ENCODE peak calls at places on chromosomes 2 and 18, in seven cellular contexts. Q, S, N, F, X, A and T are unnamed samples.
A peak's percentile ranks its signal among the peaks of the same experiment; 100 is the strongest.

GRCh38 chr2:74862268-74862964 is 28.5 kb downstream of the HK2 start:
- DNase-seq in F (no peak), A (no peak), X (no peak), N (no peak), S (no peak), Q (no peak), T (no peak)

GRCh38 chr18:67199993-67200617 is 316.4 kb downstream of the DSEL start:
- DNase-seq in A (no peak), S (peak; percentile 1), F (no peak), Q (peak; percentile 52), X (peak; percentile 22), N (peak; percentile 78), T (peak; percentile 21)

GRCh38 chr2:19711470-19712372 is 190.1 kb downstream of the TTC32 start:
- DNase-seq in S (peak; percentile 62), N (peak; percentile 98), A (no peak), X (peak; percentile 98), F (no peak), Q (peak; percentile 34), T (peak; percentile 89)

GRCh38 chr2:42937171-42937875 is 144.9 kb upstream of the HAAO start:
- DNase-seq in X (no peak), Q (peak; percentile 35), S (no peak), A (no peak), F (no peak), N (no peak), T (no peak)

GRCh38 chr2:121832372-121832771 is 76.9 kb downstream of the TSN start:
- DNase-seq in N (no peak), S (no peak), X (no peak), F (no peak), Q (no peak), A (no peak), T (no peak)

GRCh38 chr2:194319222-194319992 is 1337.6 kb upstream of the SLC39A10 start:
- DNase-seq in N (no peak), X (no peak), F (no peak), A (no peak), Q (peak; percentile 33), S (no peak), T (no peak)

GRCh38 chr18:7305416-7305815 is 74.5 kb downstream of the LRRC30 start:
- DNase-seq in A (no peak), N (no peak), S (no peak), F (no peak), Q (no peak), X (no peak), T (no peak)

GRCh38 chr2:197209742-197210408 is 100.7 kb downstream of the ANKRD44 start:
- DNase-seq in S (no peak), A (no peak), F (no peak), N (no peak), Q (peak; percentile 30), X (no peak), T (no peak)

GRCh38 chr2:162029287-162029901 is 44.6 kb downstream of the DPP4 start:
- DNase-seq in N (peak; percentile 77), A (no peak), X (no peak), Q (no peak), F (peak; percentile 42), S (peak; percentile 13), T (no peak)

GRCh38 chr2:225027061-225027762 is 15.1 kb downstream of the DOCK10 start:
- DNase-seq in F (no peak), X (no peak), S (no peak), Q (peak; percentile 62), A (peak; percentile 37), N (no peak), T (no peak)

GRCh38 chr2:165277295-165277694 is 38.1 kb downstream of the SCN2A start:
- DNase-seq in N (peak; percentile 25), F (no peak), Q (no peak), X (no peak), S (no peak), A (no peak), T (no peak)

GRCh38 chr2:199259671-199260070 is 198.1 kb downstream of the SATB2 start:
- DNase-seq in X (no peak), S (no peak), Q (no peak), A (no peak), F (no peak), N (no peak), T (no peak)

GRCh38 chr2:199261936-199262335 is 195.8 kb downstream of the SATB2 start:
- DNase-seq in F (no peak), N (no peak), Q (no peak), A (no peak), S (no peak), X (no peak), T (no peak)

GRCh38 chr2:199258291-199258690 is 199.4 kb downstream of the SATB2 start:
- DNase-seq in S (no peak), N (no peak), F (no peak), A (no peak), Q (peak; percentile 37), X (no peak), T (no peak)

DNA sequence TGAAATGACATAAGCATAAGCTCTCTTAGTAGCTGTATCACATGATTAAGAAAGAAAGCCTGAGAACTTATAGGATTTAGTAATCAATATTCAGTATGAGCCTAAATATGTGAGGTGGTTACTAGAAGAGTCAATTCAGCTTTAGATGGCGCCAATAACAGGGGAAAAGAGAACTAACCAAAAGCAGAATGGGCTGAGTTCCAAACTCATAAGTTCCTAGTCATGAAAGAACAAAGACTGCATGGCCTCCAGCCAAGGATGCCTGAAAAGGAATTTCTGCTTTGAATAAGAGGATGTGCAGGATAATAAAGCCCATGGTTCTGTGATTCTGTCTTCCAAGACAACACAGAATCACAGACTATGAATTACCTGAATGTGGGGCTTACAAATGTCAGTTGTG is 196.5 kb downstream of the SATB2 start:
- DNase-seq in F (no peak), S (no peak), N (peak; percentile 95), X (peak; percentile 15), A (no peak), Q (no peak), T (peak; percentile 72)
- TF ChIP-seq CTCF in F (no peak), S (no peak), N (peak; percentile 4), X (no peak), A (no peak), Q (no peak), T (no peak)

DNA sequence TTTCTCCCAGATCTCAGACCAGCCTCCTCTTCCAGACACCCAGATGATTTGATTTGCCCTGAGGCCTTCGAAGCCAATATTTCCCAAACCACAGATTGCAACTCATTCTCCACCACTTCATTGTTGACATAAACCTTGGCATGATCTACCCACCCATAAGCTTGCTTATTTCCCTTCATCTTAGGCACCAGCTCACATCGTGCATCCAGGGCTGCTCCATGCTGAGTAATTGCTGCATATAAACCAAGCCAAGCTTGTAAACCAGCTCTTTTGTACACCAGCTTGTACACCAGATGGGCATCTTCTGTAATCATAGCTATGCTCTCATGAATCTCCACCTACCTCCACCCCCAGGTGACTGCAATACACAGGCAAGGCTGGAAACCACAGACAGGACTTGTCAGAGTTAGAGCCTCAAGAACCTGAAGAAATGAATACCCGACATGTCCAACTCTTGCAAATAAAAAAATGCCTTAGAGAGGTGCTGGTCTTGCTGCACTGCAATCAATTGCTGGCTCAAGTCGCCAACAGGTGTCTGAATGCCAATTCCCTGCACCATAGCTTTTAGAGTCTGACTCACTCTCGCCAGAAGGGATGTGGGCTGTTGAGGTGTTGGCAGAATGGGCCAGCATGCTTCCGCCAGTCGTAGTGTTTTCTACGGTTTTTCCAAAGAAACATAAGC is 31.5 kb downstream of the TRABD2A start:
- DNase-seq in F (no peak), X (no peak), N (peak; percentile 15), A (no peak), S (no peak), Q (no peak), T (peak; percentile 32)
- H3K4me3 ChIP-seq in F (no peak overlapping the region), X (no peak overlapping the region), N (no peak overlapping the region), A (no peak overlapping the region), S (no peak overlapping the region), Q (no peak overlapping the region), T (no peak overlapping the region)

DNA sequence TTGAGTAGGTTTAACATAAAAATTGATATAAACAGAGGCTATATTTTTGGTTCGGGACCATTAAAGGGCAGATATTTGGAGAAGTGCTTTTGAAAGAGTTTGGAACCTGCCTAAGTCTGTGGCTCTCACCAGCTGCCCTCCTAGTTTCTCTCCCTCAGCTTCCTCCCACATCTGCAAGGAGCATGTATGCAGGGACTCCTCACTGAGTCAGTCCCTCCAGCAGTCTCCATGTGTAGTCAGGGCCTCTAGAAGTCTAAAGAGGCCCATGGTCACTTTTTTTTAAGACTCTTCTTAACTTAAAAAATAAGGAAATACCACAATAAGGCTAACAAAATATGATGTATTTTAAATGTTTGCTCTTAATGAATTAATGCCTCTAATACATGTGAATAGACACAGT is 220.0 kb upstream of the TANK start:
- DNase-seq in N (no peak), F (no peak), Q (peak; percentile 6), A (no peak), S (no peak), X (no peak), T (no peak)
- TF ChIP-seq CTCF in N (no peak), F (no peak), Q (no peak), A (no peak), S (no peak), X (no peak), T (no peak)

GRCh38 chr18:10948421-10948820 is 200.9 kb downstream of the PIEZO2 start:
- DNase-seq in A (no peak), S (no peak), Q (no peak), N (no peak), X (no peak), F (no peak), T (no peak)
- H3K4me3 ChIP-seq in A (no peak overlapping the region), S (no peak overlapping the region), Q (no peak overlapping the region), N (no peak overlapping the region), X (no peak overlapping the region), F (no peak overlapping the region), T (no peak overlapping the region)

DNA sequence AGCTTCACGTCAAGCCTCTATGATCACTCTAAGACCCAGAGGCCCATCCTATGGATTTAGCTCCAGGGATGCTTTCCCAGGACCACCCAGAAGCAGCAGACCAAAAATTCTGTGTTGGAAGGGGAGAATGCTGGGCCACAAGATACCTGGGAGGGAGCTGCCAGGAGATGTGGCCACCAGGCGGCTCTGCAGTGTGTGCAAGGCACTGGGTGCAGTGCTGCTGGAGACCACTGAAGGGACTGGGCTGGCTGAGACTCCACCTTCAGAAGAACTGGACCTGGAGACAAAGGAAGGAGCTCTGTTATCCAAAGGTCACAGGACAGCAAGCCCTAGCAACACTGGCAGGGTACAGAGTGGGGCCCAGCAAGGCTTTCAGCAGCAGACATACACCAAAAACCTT is 34.0 kb downstream of the KANSL3 start:
- DNase-seq in S (peak; percentile 27), Q (no peak), A (no peak), F (no peak), N (no peak), X (no peak), T (no peak)
- TF ChIP-seq CTCF in S (no peak), Q (no peak), A (no peak), F (no peak), N (peak; percentile 41), X (peak; percentile 52), T (peak; percentile 11)

DNA sequence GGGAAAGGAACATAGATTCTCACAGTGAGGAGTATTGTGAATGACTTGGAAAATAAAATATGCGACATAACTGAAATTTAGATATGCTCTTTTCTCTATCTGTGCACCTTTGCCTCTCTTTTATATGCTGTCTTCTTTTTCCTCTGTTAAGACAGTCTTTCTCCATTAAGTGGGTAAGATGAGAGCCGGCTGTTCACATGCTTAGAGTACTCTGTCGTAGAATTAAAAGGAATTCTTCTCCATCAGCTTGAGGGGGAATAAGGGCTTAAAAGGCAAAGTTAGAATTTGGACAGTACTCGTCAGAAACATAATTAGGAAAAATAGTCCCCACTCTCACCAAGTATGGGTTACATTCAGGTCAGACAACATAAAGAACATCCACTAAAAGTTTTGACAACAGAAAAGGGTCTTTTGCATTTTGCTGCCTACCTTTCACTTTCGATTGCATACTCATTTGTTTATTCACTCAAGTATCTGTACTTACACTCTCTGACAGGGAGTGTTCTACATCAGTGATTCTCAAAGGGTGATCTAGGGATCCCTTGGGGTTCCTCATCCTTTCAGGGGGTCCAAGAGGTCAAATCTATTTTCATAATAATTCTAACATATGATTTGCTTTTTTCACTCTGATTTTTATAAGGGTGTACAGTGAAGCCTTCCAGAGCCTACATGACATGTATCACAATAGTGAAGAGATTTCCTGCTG is 48.0 kb downstream of the ARHGAP15 start:
- DNase-seq in X (no peak), S (no peak), Q (no peak), N (no peak), A (no peak), F (no peak), T (no peak)
- H3K4me3 ChIP-seq in X (no peak overlapping the region), S (no peak overlapping the region), Q (no peak overlapping the region), N (peak overlapping the region; percentile 31), A (no peak overlapping the region), F (no peak overlapping the region), T (no peak overlapping the region)